ENCODE peak calls at places on chromosomes 13 and 19, in ten cellular contexts. I, D, J, W, U, T, V, C, G and A are unnamed samples.
A peak's percentile ranks its signal among the peaks of the same experiment; 100 is the strongest.

GRCh38 chr13:85362980-85363379 is 436.2 kb downstream of the SLITRK6 start:
- DNase-seq in J (no peak), T (no peak), U (no peak), D (no peak), I (no peak), W (no peak), G (no peak), V (no peak), C (no peak), A (no peak)

GRCh38 chr19:32173836-32174235 is 171.6 kb upstream of the ZNF507 start:
- DNase-seq in W (no peak), I (no peak), T (no peak), C (no peak), J (no peak), D (no peak), G (no peak), U (no peak), V (no peak), A (no peak)

GRCh38 chr13:45448965-45449559 is 15.7 kb upstream of the COG3 start:
- DNase-seq in G (no peak), U (no peak), V (no peak), C (no peak), D (no peak), T (no peak), W (no peak), J (no peak), I (no peak), A (no peak)

GRCh38 chr13:47798906-47799305 is 202.2 kb downstream of the SUCLA2 start:
- DNase-seq in T (no peak), C (no peak), U (no peak), J (peak; percentile 22), V (no peak), D (peak; percentile 25), I (no peak), G (peak; percentile 24), W (peak; percentile 21), A (no peak)

GRCh38 chr13:113989585-113990300 is 15.9 kb upstream of the C13orf46 start:
- DNase-seq in D (no peak), U (no peak), I (no peak), T (no peak), J (no peak), G (no peak), V (no peak), W (no peak), C (no peak), A (no peak)

GRCh38 chr13:80082396-80083096 is 258.4 kb downstream of the SPRY2 start:
- DNase-seq in V (peak; percentile 64), G (peak; percentile 45), D (no peak), J (peak; percentile 34), C (no peak), T (no peak), W (peak; percentile 74), U (no peak), I (no peak), A (no peak)

GRCh38 chr19:13835791-13836723 is 40.8 kb downstream of the ZSWIM4 start:
- DNase-seq in J (no peak), W (no peak), C (no peak), U (no peak), I (no peak), V (peak; percentile 43), G (no peak), D (no peak), T (no peak), A (no peak)

GRCh38 chr13:110107568-110108347 is 199.2 kb downstream of the COL4A1 start:
- DNase-seq in G (no peak), W (no peak), C (no peak), V (no peak), T (no peak), D (no peak), J (no peak), I (no peak), U (no peak), A (no peak)

GRCh38 chr19:32407004-32407992 is 1.7 kb downstream of the DPY19L3 start:
- DNase-seq in J (peak; percentile 3), W (peak; percentile 37), C (no peak), V (no peak), D (peak; percentile 29), G (peak; percentile 12), T (no peak), I (no peak), U (no peak), A (no peak)

GRCh38 chr19:35211545-35212230 is 16.9 kb downstream of the FAM187B start:
- DNase-seq in D (no peak), J (no peak), T (no peak), I (peak; percentile 58), C (no peak), G (no peak), V (no peak), U (no peak), W (no peak), A (no peak)
- TF ChIP-seq CTCF in D (no peak), J (no peak), T (no peak), I (no peak), C (no peak), G (no peak), V (no peak), U (no peak), W (no peak), A (no peak)

GRCh38 chr13:83088858-83089257 is 793.4 kb downstream of the SLITRK1 start:
- DNase-seq in T (no peak), U (no peak), D (no peak), G (no peak), C (no peak), W (no peak), J (no peak), I (no peak), V (no peak), A (no peak)
- TF ChIP-seq CTCF in T (no peak), U (no peak), D (no peak), G (no peak), C (no peak), W (no peak), J (no peak), I (no peak), V (no peak), A (no peak)

DNA sequence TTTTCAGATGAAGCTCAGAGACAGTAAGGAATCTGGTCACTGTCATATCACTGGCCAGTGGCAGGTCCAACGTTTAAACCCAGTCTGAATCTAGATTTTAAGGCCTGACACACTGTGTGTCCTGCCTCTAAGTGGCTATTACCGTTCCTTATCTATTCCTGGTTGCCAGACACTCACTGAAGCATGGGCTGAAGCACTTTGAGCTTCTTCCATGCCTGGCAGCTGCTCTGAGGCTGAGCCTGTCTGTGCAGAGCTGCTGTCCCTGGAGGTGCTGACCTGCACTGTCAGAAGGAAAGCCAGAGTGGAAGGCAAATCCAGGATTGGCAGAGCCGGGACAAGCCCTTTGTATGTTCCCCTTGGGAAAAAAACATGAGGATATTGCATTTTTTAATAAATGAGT is 109.2 kb upstream of the SLC7A1 start:
- DNase-seq in I (no peak), W (no peak), U (no peak), G (peak; percentile 22), C (no peak), D (no peak), V (peak; percentile 15), J (no peak), T (no peak), A (no peak)
- TF ChIP-seq CTCF in I (no peak), W (no peak), U (no peak), G (no peak), C (no peak), D (no peak), V (peak; percentile 18), J (no peak), T (no peak), A (no peak)

GRCh38 chr19:4374451-4375163 is 25.7 kb downstream of the SH3GL1 start:
- DNase-seq in T (no peak), D (peak; percentile 71), U (peak; percentile 53), G (peak; percentile 63), I (no peak), C (no peak), V (peak; percentile 90), J (peak; percentile 90), W (peak; percentile 87), A (no peak)
- TF ChIP-seq CTCF in T (no peak), D (no peak), U (no peak), G (peak; percentile 47), I (no peak), C (no peak), V (peak; percentile 47), J (no peak), W (peak; percentile 30), A (no peak)

GRCh38 chr13:77815330-77815729 is 103.3 kb downstream of the EDNRB start:
- DNase-seq in W (no peak), I (no peak), D (no peak), C (no peak), V (no peak), G (no peak), T (no peak), J (peak; percentile 42), U (no peak), A (no peak)

GRCh38 chr13:77820431-77821149 is 98.0 kb downstream of the EDNRB start:
- DNase-seq in J (peak; percentile 8), W (no peak), G (no peak), V (no peak), I (no peak), U (no peak), C (no peak), D (no peak), T (no peak), A (no peak)
- TF ChIP-seq CTCF in J (peak; percentile 42), W (no peak), G (peak; percentile 35), V (no peak), I (no peak), U (no peak), C (no peak), D (no peak), T (peak; percentile 31), A (no peak)

GRCh38 chr13:73223372-73223781 is 164.6 kb downstream of the KLF5 start:
- DNase-seq in I (no peak), W (no peak), C (no peak), D (no peak), J (peak; percentile 56), U (no peak), T (no peak), V (no peak), G (no peak), A (no peak)

GRCh38 chr13:73220966-73221720 is 162.3 kb downstream of the KLF5 start:
- DNase-seq in I (no peak), T (no peak), J (no peak), W (peak; percentile 41), V (peak; percentile 22), D (no peak), C (no peak), G (peak; percentile 24), U (no peak), A (no peak)

GRCh38 chr13:73224708-73225107 is 165.9 kb downstream of the KLF5 start:
- DNase-seq in J (peak; percentile 19), G (no peak), C (no peak), D (no peak), T (no peak), U (no peak), I (no peak), V (peak; percentile 34), W (peak; percentile 30), A (no peak)

GRCh38 chr13:73225983-73226382 is 167.2 kb downstream of the KLF5 start:
- DNase-seq in T (no peak), V (no peak), I (no peak), J (no peak), W (no peak), C (no peak), U (no peak), D (no peak), G (no peak), A (no peak)

GRCh38 chr13:73222627-73223026 is 163.8 kb downstream of the KLF5 start:
- DNase-seq in D (no peak), J (no peak), I (no peak), V (no peak), C (no peak), W (no peak), G (no peak), U (no peak), T (no peak), A (no peak)
- TF ChIP-seq CTCF in D (no peak), J (no peak), I (no peak), V (no peak), C (no peak), W (no peak), G (no peak), U (no peak), T (no peak), A (no peak)

GRCh38 chr13:108086678-108087077 is 128.7 kb downstream of the LIG4 start:
- DNase-seq in U (no peak), G (peak; percentile 0), W (peak; percentile 46), J (peak; percentile 51), D (no peak), C (no peak), V (no peak), T (no peak), I (no peak), A (no peak)
- TF ChIP-seq CTCF in U (peak; percentile 5), G (peak; percentile 49), W (peak; percentile 32), J (peak; percentile 59), D (no peak), C (no peak), V (no peak), T (peak; percentile 19), I (no peak), A (no peak)